ENCODE peak calls at places on chromosome 17, in six cellular contexts. P is T-helper 17 cell; I is ascending aorta; W is amygdala; Q is stimulated activated CD4-positive, alpha-beta T cell treated with anti-CD3 and anti-CD28 coated beads, Interleukin-1b, Interleukin-23, amount 100 ng/mL, for 1 hour; H is neural crest cell. R is an unnamed sample.

GRCh38 chr17:77144227-77144626 is 3.5 kb downstream of the SEC14L1 start:
- DNase-seq in P (no peak), I (no peak), W (no peak), Q (no peak), H (no peak), R (peak)

GRCh38 chr17:51107666-51108227 is 12.9 kb downstream of the SPAG9 start:
- DNase-seq in P (no peak), I (no peak), W (no peak), Q (no peak), H (no peak), R (no peak)

GRCh38 chr17:82006468-82007227 is 16.0 kb downstream of the CENPX start:
- DNase-seq in P (no peak), I (no peak), W (peak), Q (no peak), H (no peak), R (no peak)

GRCh38 chr17:6525111-6525510 is 31.2 kb downstream of the PITPNM3 start:
- DNase-seq in P (no peak), I (no peak), W (no peak), Q (no peak), H (no peak), R (no peak)

GRCh38 chr17:72173475-72174116 is 52.8 kb downstream of the SOX9 start:
- DNase-seq in P (no peak), I (no peak), W (no peak), Q (no peak), H (no peak), R (peak)

GRCh38 chr17:17140590-17140980 is 65.5 kb downstream of the PLD6 start:
- DNase-seq in P (no peak), I (no peak), W (no peak), Q (no peak), H (no peak), R (no peak)

GRCh38 chr17:66892286-66892685 is 57.4 kb downstream of the CACNG5 start:
- DNase-seq in P (no peak), I (no peak), W (no peak), Q (no peak), H (no peak), R (no peak)

GRCh38 chr17:19399750-19400450 is 11.1 kb upstream of the RNF112 start:
- DNase-seq in P (no peak), I (no peak), W (no peak), Q (no peak), H (no peak), R (no peak)

GRCh38 chr17:8900207-8900606 is 32.7 kb upstream of the PIK3R6 start:
- DNase-seq in P (no peak), I (no peak), W (no peak), Q (no peak), H (no peak), R (no peak)

GRCh38 chr17:14211778-14212177 is 24.9 kb downstream of the CDRT15 start:
- DNase-seq in P (peak), I (no peak), W (no peak), Q (no peak), H (no peak), R (no peak)

GRCh38 chr17:80908776-80909175 is 82.9 kb upstream of the CHMP6 start:
- DNase-seq in P (no peak), I (no peak), W (no peak), Q (no peak), H (no peak), R (no peak)

GRCh38 chr17:80856863-80857488 is 134.7 kb upstream of the CHMP6 start:
- DNase-seq in P (no peak), I (no peak), W (no peak), Q (no peak), H (no peak), R (no peak)

GRCh38 chr17:31596382-31597323 is 205.2 kb downstream of the RAB11FIP4 start:
- DNase-seq in P (no peak), I (peak), W (no peak), Q (no peak), H (no peak), R (no peak)

GRCh38 chr17:50683434-50684287 is 24.1 kb downstream of the ANKRD40 start:
- DNase-seq in P (no peak), I (no peak), W (no peak), Q (no peak), H (no peak), R (no peak)

GRCh38 chr17:39605492-39606433 is 2.0 kb downstream of the NEUROD2 start:
- DNase-seq in P (no peak), I (no peak), W (no peak), Q (no peak), H (no peak), R (no peak)

GRCh38 chr17:6498798-6499540 is 54.7 kb downstream of the PIMREG start:
- DNase-seq in P (no peak), I (no peak), W (no peak), Q (no peak), H (no peak), R (no peak)

GRCh38 chr17:66678827-66679226 is 156.1 kb upstream of the CACNG5 start:
- DNase-seq in P (no peak), I (no peak), W (no peak), Q (no peak), H (no peak), R (no peak)

GRCh38 chr17:55496094-55496881 is 15.0 kb downstream of the SMIM36 start:
- DNase-seq in P (no peak), I (no peak), W (no peak), Q (no peak), H (no peak), R (no peak)

GRCh38 chr17:37062036-37062435 is 113.3 kb downstream of the AATF start:
- DNase-seq in P (no peak), I (no peak), W (no peak), Q (no peak), H (no peak), R (no peak)

GRCh38 chr17:21042434-21043295 is at the start of gene USP22:
- DNase-seq in P (no peak), I (peak), W (no peak), Q (peak), H (peak), R (no peak)

GRCh38 chr17:76581515-76581914 is 4.1 kb downstream of the ST6GALNAC2 start:
- DNase-seq in P (no peak), I (no peak), W (no peak), Q (no peak), H (no peak), R (no peak)

GRCh38 chr17:36112572-36112971 is 8.9 kb downstream of the CCL4 start:
- DNase-seq in P (no peak), I (no peak), W (no peak), Q (no peak), H (no peak), R (no peak)

GRCh38 chr17:82925336-82925735 is 85.5 kb upstream of the ZNF750 start:
- DNase-seq in P (no peak), I (no peak), W (no peak), Q (no peak), H (no peak), R (no peak)

GRCh38 chr17:43844241-43844640 is 2.7 kb upstream of the CD300LG start:
- DNase-seq in P (no peak), I (no peak), W (no peak), Q (no peak), H (no peak), R (no peak)

R was measured in NCI-H345.